ENCODE peak calls at places on chromosome 12, in eight cellular contexts. V is cardiac muscle cell; O is fibroblast of pulmonary artery; H is tibial nerve; W is left ventricle myocardium inferior; B is activated CD8-positive, alpha-beta T cell treated with anti-CD3 and anti-CD28 coated beads for 36 hours; N is IMR-90; P is neural crest cell. E is an unnamed sample.

GRCh38 chr12:100391856-100392255 is 35.0 kb downstream of the SLC17A8 start:
- DNase-seq in B (no peak), N (no peak), O (no peak), P (no peak), H (peak), V (no peak), W (no peak), E (no peak)

GRCh38 chr12:47773062-47773857 is at the start of gene SLC48A1:
- DNase-seq in W (peak), N (peak), B (peak), V (peak), O (peak), P (peak), H (peak), E (peak)

GRCh38 chr12:63066136-63066535 is 84.9 kb downstream of the AVPR1A start:
- DNase-seq in B (no peak), V (no peak), O (no peak), H (no peak), N (no peak), P (no peak), W (no peak), E (no peak)

GRCh38 chr12:14564336-14564959 is 3.2 kb downstream of the PLBD1 start:
- DNase-seq in V (no peak), N (no peak), O (no peak), B (no peak), P (no peak), H (no peak), W (no peak), E (no peak)

GRCh38 chr12:111597731-111598636 is 1.1 kb downstream of the ATXN2 start:
- DNase-seq in N (no peak), W (peak), P (peak), V (peak), O (peak), B (peak), H (peak), E (peak)

GRCh38 chr12:106147956-106148355 is 9.2 kb upstream of the NUAK1 start:
- DNase-seq in O (no peak), P (no peak), W (peak), B (no peak), H (no peak), N (no peak), V (peak), E (no peak)

GRCh38 chr12:117518594-117519270 is 157.3 kb upstream of the NOS1 start:
- DNase-seq in N (no peak), B (no peak), V (no peak), H (peak), P (no peak), W (peak), O (no peak), E (no peak)

GRCh38 chr12:130987151-130987931 is 33.6 kb downstream of the ADGRD1 start:
- DNase-seq in V (no peak), H (no peak), O (no peak), B (no peak), P (no peak), N (no peak), W (no peak), E (no peak)

GRCh38 chr12:95066091-95066855 is 7.1 kb downstream of the NR2C1 start:
- DNase-seq in V (no peak), H (no peak), W (no peak), P (no peak), O (no peak), B (no peak), N (no peak), E (no peak)

GRCh38 chr12:3161861-3162260 is 84.7 kb downstream of the TSPAN9 start:
- DNase-seq in N (no peak), W (no peak), V (no peak), B (no peak), P (no peak), O (no peak), H (no peak), E (no peak)
- TF ChIP-seq CTCF in N (no peak), W (no peak), V (no peak), B (no peak), P (no peak), O (no peak), H (no peak), E (no peak)

GRCh38 chr12:44876554-44877275 is 600 bp upstream of the NELL2 start:
- DNase-seq in H (no peak), O (peak), B (peak), W (no peak), V (peak), N (no peak), P (peak), E (peak)
- TF ChIP-seq CTCF in H (no peak), O (no peak), B (peak), W (no peak), V (no peak), N (no peak), P (peak), E (no peak)

DNA sequence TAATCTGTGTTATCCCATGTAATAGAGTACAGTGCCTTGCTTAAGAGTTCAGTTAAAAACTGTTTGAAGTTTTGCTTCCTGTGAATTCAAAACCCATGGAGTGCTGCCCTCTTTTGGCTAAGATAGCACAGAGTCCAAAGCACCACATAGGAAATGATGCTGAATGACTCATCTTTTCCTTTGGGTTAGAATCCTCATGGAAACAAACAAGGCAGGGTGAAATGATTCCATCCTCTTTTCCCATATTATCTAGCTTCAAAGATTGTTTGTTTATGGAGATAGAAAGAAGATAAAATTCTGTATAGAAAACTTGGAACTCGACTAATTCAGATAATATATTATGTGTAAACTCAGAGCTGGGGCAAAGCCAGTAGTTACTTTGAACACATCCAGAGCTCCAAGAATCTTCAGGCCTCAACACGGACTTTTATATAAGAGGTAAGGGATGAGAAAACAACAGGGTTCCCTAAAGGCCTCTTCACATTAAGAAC is 87.4 kb downstream of the OTOGL start:
- DNase-seq in P (peak), N (peak), W (no peak), V (peak), O (peak), B (peak), H (peak), E (peak)
- TF ChIP-seq CTCF in P (peak), N (peak), W (peak), V (peak), O (peak), B (peak), H (peak), E (peak)

GRCh38 chr12:112998997-112999767 is 20.9 kb downstream of the OAS2 start:
- DNase-seq in W (no peak), O (no peak), H (no peak), B (no peak), N (no peak), P (no peak), V (no peak), E (peak)

GRCh38 chr12:113003631-113004030 is 25.3 kb downstream of the OAS2 start:
- DNase-seq in W (no peak), B (no peak), N (no peak), H (no peak), V (no peak), P (no peak), O (no peak), E (no peak)

GRCh38 chr12:113002676-113003075 is 24.4 kb downstream of the OAS2 start:
- DNase-seq in W (no peak), V (no peak), N (no peak), H (no peak), P (no peak), B (no peak), O (no peak), E (no peak)

GRCh38 chr12:113000433-113000832 is 22.1 kb downstream of the OAS2 start:
- DNase-seq in W (no peak), O (no peak), B (no peak), P (no peak), H (no peak), N (no peak), V (no peak), E (no peak)

DNA sequence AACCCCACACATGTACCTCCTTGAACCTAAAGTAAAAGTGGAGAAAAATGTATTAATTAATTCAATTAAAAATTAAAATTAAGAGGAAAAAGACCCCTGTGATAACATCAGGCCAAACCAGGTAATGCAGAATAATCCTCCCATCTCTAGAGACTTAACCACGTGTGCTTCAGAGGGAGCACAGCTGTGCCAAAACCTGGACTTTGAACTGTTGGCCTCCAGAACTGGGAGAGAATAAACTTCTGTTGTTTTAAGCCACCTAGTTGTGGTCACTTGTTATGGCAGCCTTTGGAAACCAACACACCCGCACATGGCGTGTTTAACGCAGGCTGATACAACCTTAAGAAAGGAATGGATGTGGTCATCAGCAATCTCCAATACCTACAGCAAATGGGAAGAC is 23.8 kb downstream of the OAS2 start:
- DNase-seq in H (no peak), V (no peak), O (no peak), N (no peak), P (no peak), B (no peak), W (no peak), E (no peak)
- TF ChIP-seq CTCF in H (no peak), V (no peak), O (no peak), N (no peak), P (no peak), B (no peak), W (no peak), E (no peak)

GRCh38 chr12:53290661-53291060 is 4.7 kb upstream of the PFDN5 start:
- DNase-seq in B (no peak), O (no peak), W (no peak), N (peak), H (no peak), V (no peak), P (no peak), E (no peak)
- TF ChIP-seq CTCF in B (no peak), O (no peak), W (no peak), N (no peak), H (no peak), V (no peak), P (no peak), E (no peak)

GRCh38 chr12:46292754-46293402 is 24.0 kb upstream of the SLC38A1 start:
- DNase-seq in H (no peak), B (no peak), P (no peak), W (no peak), O (peak), N (no peak), V (no peak), E (no peak)
- TF ChIP-seq CTCF in H (no peak), B (no peak), P (no peak), W (peak), O (peak), N (no peak), V (peak), E (no peak)

GRCh38 chr12:56723352-56723751 is 1.7 kb downstream of the NACA start:
- DNase-seq in P (no peak), W (no peak), V (no peak), B (no peak), H (no peak), N (no peak), O (no peak), E (no peak)
- TF ChIP-seq CTCF in P (no peak), W (no peak), V (no peak), B (no peak), H (no peak), N (no peak), O (no peak), E (no peak)

DNA sequence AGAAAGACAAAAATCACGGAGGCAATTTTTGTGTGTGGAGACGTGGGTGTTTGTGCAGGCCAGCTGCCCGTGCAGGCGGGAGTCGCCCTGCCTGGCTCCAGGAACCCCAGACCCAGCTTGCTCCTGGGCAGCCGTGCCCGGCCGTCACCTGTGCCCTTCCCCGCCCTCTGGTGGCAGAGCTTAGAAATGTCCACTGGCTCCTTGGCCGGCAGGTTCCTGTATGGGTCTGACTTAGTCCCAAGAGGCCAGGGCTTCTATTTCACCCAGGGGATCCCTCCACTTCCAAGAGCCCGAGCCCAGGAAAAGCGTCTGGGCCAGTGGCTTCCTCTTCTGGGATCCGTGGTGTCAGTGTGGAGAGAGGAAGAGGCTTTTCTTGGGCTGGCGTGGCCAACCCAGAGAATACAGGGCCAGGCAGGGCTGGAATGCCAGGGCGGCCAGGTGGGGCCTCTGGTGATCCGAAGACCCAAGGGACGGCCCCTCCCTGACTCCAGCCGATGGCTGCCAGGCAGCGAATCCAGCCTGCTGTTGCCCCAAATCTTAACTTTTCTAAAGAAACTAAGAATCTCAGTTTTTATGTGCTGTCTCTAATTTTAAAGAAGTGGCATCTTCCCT is 120.9 kb downstream of the TMEM132C start:
- DNase-seq in H (peak), V (peak), O (no peak), N (no peak), W (no peak), B (peak), P (peak), E (peak)
- TF ChIP-seq CTCF in H (peak), V (peak), O (no peak), N (no peak), W (peak), B (peak), P (peak), E (peak)

GRCh38 chr12:31903025-31903424 is 56.2 kb upstream of the RESF1 start:
- DNase-seq in N (no peak), W (no peak), B (no peak), P (no peak), O (no peak), V (no peak), H (no peak), E (no peak)
- TF ChIP-seq CTCF in N (no peak), W (no peak), B (no peak), P (no peak), O (no peak), V (no peak), H (no peak), E (no peak)

DNA sequence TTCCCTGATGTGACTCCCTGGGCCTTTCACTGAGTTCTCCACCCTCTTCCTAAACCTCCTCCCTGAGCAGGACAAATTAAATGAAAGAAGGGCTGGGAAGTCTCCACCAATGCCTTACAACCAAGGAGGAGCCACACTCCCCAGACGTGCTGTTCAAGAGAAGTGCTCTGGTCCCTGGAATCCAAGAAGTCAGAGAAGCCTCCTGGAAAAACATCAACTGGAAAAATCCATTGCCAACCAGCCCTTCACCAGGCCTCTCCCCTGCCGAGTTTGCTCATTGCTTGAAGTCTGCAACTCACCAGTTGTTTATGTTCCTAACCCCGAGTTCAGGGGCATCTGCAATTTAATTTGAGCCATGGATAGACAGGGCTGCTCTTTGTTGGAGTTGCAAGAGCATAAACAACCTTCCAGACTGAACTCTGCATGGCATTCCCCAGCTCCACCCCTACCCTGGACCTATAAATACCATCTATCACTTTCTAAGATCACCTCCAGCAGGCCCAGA is 160.4 kb downstream of the ANO2 start:
- DNase-seq in V (no peak), B (no peak), O (no peak), N (no peak), H (no peak), W (no peak), P (no peak), E (no peak)
- TF ChIP-seq CTCF in V (no peak), B (no peak), O (no peak), N (no peak), H (no peak), W (no peak), P (no peak), E (no peak)

E was measured in GM13977.